ENCODE peak calls at places on chromosome 13, in six cellular contexts. A, Z, P, Y, O and I are unnamed samples.

GRCh38 chr13:112743451-112744305 is 53.8 kb downstream of the ATP11A start:
- DNase-seq in A (no peak), Z (no peak), P (no peak), Y (no peak), O (no peak), I (no peak)

GRCh38 chr13:112968910-112969691 is at the start of gene MCF2L:
- DNase-seq in A (no peak), Z (no peak), P (peak; percentile 56), Y (no peak), O (no peak), I (no peak)

GRCh38 chr13:42977219-42977659 is 14.8 kb downstream of the EPSTI1 start:
- DNase-seq in A (no peak), Z (no peak), P (no peak), Y (no peak), O (no peak), I (no peak)

GRCh38 chr13:30725331-30726085 is 9.8 kb upstream of the ALOX5AP start:
- DNase-seq in A (no peak), Z (no peak), P (no peak), Y (no peak), O (no peak), I (no peak)

GRCh38 chr13:100544866-100545683 is 43.5 kb downstream of the GGACT start:
- DNase-seq in A (no peak), Z (no peak), P (no peak), Y (no peak), O (no peak), I (no peak)

GRCh38 chr13:38866649-38867048 is 124.0 kb downstream of the STOML3 start:
- DNase-seq in A (no peak), Z (no peak), P (peak; percentile 5), Y (no peak), O (no peak), I (no peak)

GRCh38 chr13:26017932-26018690 is 33.7 kb downstream of the SHISA2 start:
- DNase-seq in A (no peak), Z (no peak), P (no peak), Y (no peak), O (no peak), I (no peak)

GRCh38 chr13:75458696-75459422 is 23.1 kb downstream of the TBC1D4 start:
- DNase-seq in A (no peak), Z (no peak), P (peak; percentile 97), Y (peak; percentile 25), O (peak; percentile 49), I (peak; percentile 27)

GRCh38 chr13:113110852-113111315 is 5.3 kb downstream of the F7 start:
- DNase-seq in A (no peak), Z (no peak), P (no peak), Y (no peak), O (no peak), I (no peak)

GRCh38 chr13:69565334-69565733 is 542.3 kb upstream of the ATXN8OS start:
- DNase-seq in A (no peak), Z (peak; percentile 7), P (peak; percentile 52), Y (peak; percentile 4), O (peak; percentile 12), I (no peak)

GRCh38 chr13:114063545-114064515 is 68.6 kb downstream of the RASA3 start:
- DNase-seq in A (no peak), Z (peak; percentile 24), P (no peak), Y (no peak), O (no peak), I (no peak)

GRCh38 chr13:104416973-104417372 is 1350.8 kb upstream of the SLC10A2 start:
- DNase-seq in A (no peak), Z (no peak), P (no peak), Y (no peak), O (no peak), I (no peak)

GRCh38 chr13:97106323-97106722 is 112.0 kb upstream of the OXGR1 start:
- DNase-seq in A (no peak), Z (no peak), P (no peak), Y (no peak), O (no peak), I (no peak)

GRCh38 chr13:71240906-71241305 is 626.1 kb downstream of the DACH1 start:
- DNase-seq in A (no peak), Z (no peak), P (no peak), Y (no peak), O (no peak), I (no peak)

GRCh38 chr13:72530471-72530870 is 197.0 kb downstream of the MZT1 start:
- DNase-seq in A (no peak), Z (no peak), P (no peak), Y (no peak), O (no peak), I (no peak)

GRCh38 chr13:24982333-24982999 is 113.5 kb upstream of the PABPC3 start:
- DNase-seq in A (no peak), Z (no peak), P (no peak), Y (no peak), O (no peak), I (no peak)

GRCh38 chr13:98512774-98513327 is 64.1 kb downstream of the STK24 start:
- DNase-seq in A (no peak), Z (no peak), P (no peak), Y (no peak), O (no peak), I (no peak)

GRCh38 chr13:63731896-63732295 is 2316.2 kb upstream of the PCDH20 start:
- DNase-seq in A (no peak), Z (no peak), P (peak; percentile 15), Y (no peak), O (no peak), I (no peak)

GRCh38 chr13:54016548-54016947 is 987.9 kb downstream of the OLFM4 start:
- DNase-seq in A (no peak), Z (no peak), P (no peak), Y (no peak), O (no peak), I (no peak)

GRCh38 chr13:104286566-104287290 is 1220.5 kb upstream of the SLC10A2 start:
- DNase-seq in A (no peak), Z (no peak), P (no peak), Y (no peak), O (no peak), I (no peak)

GRCh38 chr13:36913463-36913862 is 6.6 kb downstream of the SMAD9 start:
- DNase-seq in A (no peak), Z (no peak), P (no peak), Y (no peak), O (no peak), I (no peak)

GRCh38 chr13:27200413-27201066 is 28.9 kb upstream of the USP12 start:
- DNase-seq in A (no peak), Z (no peak), P (no peak), Y (no peak), O (no peak), I (no peak)

GRCh38 chr13:112510002-112510780 is 77.8 kb downstream of the TUBGCP3 start:
- DNase-seq in A (peak; percentile 53), Z (peak; percentile 24), P (peak; percentile 52), Y (no peak), O (no peak), I (no peak)

GRCh38 chr13:29081036-29081435 is 260.9 kb downstream of the MTUS2 start:
- DNase-seq in A (no peak), Z (no peak), P (no peak), Y (no peak), O (peak; percentile 48), I (peak; percentile 5)

GRCh38 chr13:61833228-61833627 is 417.6 kb upstream of the PCDH20 start:
- DNase-seq in A (no peak), Z (no peak), P (no peak), Y (no peak), O (no peak), I (no peak)

GRCh38 chr13:35797946-35798345 is 321.5 kb upstream of the MAB21L1 start:
- DNase-seq in A (no peak), Z (no peak), P (no peak), Y (no peak), O (no peak), I (no peak)
- TF ChIP-seq POLR2AphosphoS5 in A (no peak), Z (no peak), P (no peak), Y (no peak), O (no peak), I (no peak)

GRCh38 chr13:41059896-41060722 is 1.2 kb upstream of the WBP4 start:
- DNase-seq in A (peak; percentile 70), Z (peak; percentile 82), P (peak; percentile 92), Y (peak; percentile 30), O (peak; percentile 51), I (peak; percentile 47)

GRCh38 chr13:41059466-41059865 is 1.8 kb upstream of the WBP4 start:
- DNase-seq in A (no peak), Z (no peak), P (no peak), Y (no peak), O (no peak), I (no peak)

GRCh38 chr13:41061914-41062837 is 867 bp downstream of the WBP4 start:
- DNase-seq in A (no peak), Z (peak; percentile 63), P (no peak), Y (no peak), O (no peak), I (peak; percentile 32)

GRCh38 chr13:41061075-41061913 is at the start of gene WBP4:
- DNase-seq in A (peak; percentile 90), Z (peak; percentile 84), P (peak; percentile 89), Y (peak; percentile 75), O (peak; percentile 82), I (peak; percentile 86)

GRCh38 chr13:41060723-41061074 is 610 bp upstream of the WBP4 start:
- DNase-seq in A (peak; percentile 27), Z (peak; percentile 64), P (peak; percentile 56), Y (peak; percentile 37), O (peak; percentile 73), I (peak; percentile 46)
- TF ChIP-seq POLR2A in A (no peak), Z (peak; percentile 21), P (no peak), Y (no peak), O (peak; percentile 81), I (no peak)

GRCh38 chr13:110723598-110723997 is 10.1 kb downstream of the ING1 start:
- DNase-seq in A (no peak), Z (no peak), P (no peak), Y (no peak), O (no peak), I (no peak)
- TF ChIP-seq TAF1 in A (no peak), Z (no peak), P (no peak), Y (no peak), O (no peak), I (no peak)

DNA sequence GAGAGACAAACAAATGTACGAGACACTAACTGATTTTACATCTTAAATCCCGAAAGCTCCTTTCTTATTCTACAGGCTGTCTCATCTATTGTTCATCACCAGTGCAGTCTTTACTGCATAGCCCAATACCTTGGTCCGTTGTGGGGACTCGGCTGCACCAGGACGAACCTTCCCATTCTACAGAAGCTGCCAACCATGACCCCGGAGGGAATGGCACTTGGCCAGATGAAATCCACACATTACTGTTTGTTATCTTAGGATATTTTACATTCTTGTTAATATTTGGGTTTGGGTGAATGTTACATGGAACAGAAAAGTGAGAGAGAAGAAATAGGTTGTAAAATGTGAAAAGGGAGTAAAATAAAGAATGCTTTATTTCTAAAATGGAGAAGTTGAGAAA is 195.1 kb downstream of the RFC3 start:
- DNase-seq in A (no peak), Z (no peak), P (no peak), Y (no peak), O (no peak), I (no peak)
- TF ChIP-seq POLR2AphosphoS5 in A (no peak), Z (no peak), P (no peak), Y (no peak), O (no peak), I (no peak)